ENCODE peak calls at places on chromosomes 7 and 10, in eight cellular contexts. H is Right ventricle myocardium superior; K is SK-MEL-5; Q is aorta; F is NCI-H1048; Z is hypothalamus; I is stimulated activated naive CD8-positive, alpha-beta T cell treated with anti-CD3 and anti-CD28 coated beads, Interleukin-15, Interleukin-2, amounts not matched to agents 100 U/mL and 50 U/mL, for 24 hours; L is GF-D8. G is an unnamed sample.

GRCh38 chr7:823639-824038 is 8.6 kb upstream of the SUN1 start:
- DNase-seq in H (peak; percentile 20), L (no peak), F (no peak), Z (no peak), Q (peak; percentile 32), K (no peak), I (no peak), G (peak; percentile 92)

GRCh38 chr7:134966691-134967090 is 19.6 kb upstream of the AGBL3 start:
- DNase-seq in Z (no peak), F (no peak), L (no peak), H (no peak), I (no peak), K (no peak), Q (no peak), G (peak; percentile 69)

GRCh38 chr10:17805921-17806577 is 3.1 kb upstream of the MRC1 start:
- DNase-seq in L (no peak), Z (no peak), I (peak; percentile 23), K (no peak), F (no peak), Q (no peak), H (no peak), G (peak; percentile 10)

GRCh38 chr7:34191766-34192550 is 286.6 kb downstream of the BMPER start:
- DNase-seq in H (no peak), L (no peak), Q (no peak), Z (no peak), K (peak; percentile 16), I (no peak), F (no peak), G (no peak)

GRCh38 chr7:102973096-102973802 is 60.4 kb downstream of the LRRC17 start:
- DNase-seq in K (no peak), I (no peak), F (no peak), Q (peak; percentile 60), L (no peak), H (no peak), Z (no peak), G (no peak)

GRCh38 chr7:156650042-156650441 is 9.5 kb downstream of the RNF32 start:
- DNase-seq in K (peak; percentile 16), Q (no peak), L (no peak), H (no peak), Z (no peak), F (no peak), I (no peak), G (no peak)

GRCh38 chr10:26448706-26449435 is 10.7 kb downstream of the APBB1IP start:
- DNase-seq in L (no peak), H (no peak), Z (no peak), I (peak; percentile 64), K (no peak), F (no peak), Q (no peak), G (no peak)

GRCh38 chr10:70982443-70982842 is 94.1 kb upstream of the PCBD1 start:
- DNase-seq in Z (no peak), Q (no peak), H (no peak), I (no peak), K (no peak), F (no peak), L (no peak), G (no peak)

GRCh38 chr10:5776881-5777197 is 36.4 kb downstream of the GDI2 start:
- DNase-seq in F (no peak), L (no peak), K (no peak), I (no peak), Z (no peak), H (no peak), Q (no peak), G (no peak)

GRCh38 chr7:152913492-152913891 is 153.9 kb downstream of the ACTR3B start:
- DNase-seq in Q (no peak), L (no peak), H (no peak), K (no peak), F (no peak), I (no peak), Z (no peak), G (no peak)

GRCh38 chr7:128322040-128322643 is 21.6 kb downstream of the RBM28 start:
- DNase-seq in H (no peak), I (no peak), K (peak; percentile 91), F (no peak), Z (no peak), L (peak; percentile 36), Q (no peak), G (no peak)

GRCh38 chr7:41459623-41460256 is 243.2 kb downstream of the INHBA start:
- DNase-seq in L (peak; percentile 33), I (no peak), Z (no peak), Q (no peak), H (no peak), K (no peak), F (no peak), G (no peak)

GRCh38 chr10:97450828-97451227 is 4.9 kb downstream of the ZDHHC16 start:
- DNase-seq in H (no peak), K (no peak), I (no peak), F (no peak), L (no peak), Z (no peak), Q (no peak), G (no peak)

GRCh38 chr7:42083284-42083683 is 153.7 kb downstream of the GLI3 start:
- DNase-seq in H (no peak), Z (no peak), F (no peak), I (no peak), K (no peak), Q (no peak), L (no peak), G (no peak)

GRCh38 chr7:7177044-7177517 is 5.3 kb upstream of the C1GALT1 start:
- DNase-seq in Z (no peak), K (peak; percentile 68), L (no peak), H (no peak), F (no peak), I (no peak), Q (no peak), G (peak; percentile 34)

GRCh38 chr7:152970481-152970880 is 210.9 kb downstream of the ACTR3B start:
- DNase-seq in F (no peak), H (no peak), I (no peak), K (no peak), Z (no peak), L (no peak), Q (no peak), G (no peak)

GRCh38 chr10:52019078-52019644 is 294.9 kb upstream of the DKK1 start:
- DNase-seq in H (no peak), Z (no peak), F (no peak), L (no peak), K (no peak), I (no peak), Q (no peak), G (no peak)

GRCh38 chr7:106757846-106758245 is 96.9 kb upstream of the CCDC71L start:
- DNase-seq in F (no peak), I (no peak), Z (no peak), Q (peak; percentile 80), L (peak; percentile 20), K (no peak), H (no peak), G (peak; percentile 50)

GRCh38 chr7:23474098-23474828 is 4.0 kb upstream of the IGF2BP3 start:
- DNase-seq in Q (peak; percentile 84), F (peak; percentile 84), K (peak; percentile 99), Z (no peak), I (peak; percentile 85), H (peak; percentile 85), L (peak; percentile 24), G (peak; percentile 98)

GRCh38 chr10:50334273-50334672 is 83.0 kb upstream of the ASAH2 start:
- DNase-seq in K (no peak), L (no peak), F (no peak), I (no peak), Z (no peak), Q (no peak), H (no peak), G (no peak)

GRCh38 chr7:17706734-17707133 is 233.6 kb downstream of the SNX13 start:
- DNase-seq in Q (peak; percentile 48), H (no peak), L (peak; percentile 9), I (peak; percentile 26), Z (no peak), F (no peak), K (peak; percentile 89), G (peak; percentile 34)

GRCh38 chr10:45154481-45154880 is 153.8 kb downstream of the ZNF22 start:
- DNase-seq in F (no peak), K (no peak), L (no peak), Z (no peak), Q (no peak), H (no peak), I (no peak), G (no peak)

GRCh38 chr7:76512941-76513816 is 2.8 kb downstream of the UPK3B start:
- DNase-seq in Z (no peak), L (no peak), Q (peak; percentile 40), H (no peak), I (no peak), F (no peak), K (peak; percentile 61), G (no peak)

GRCh38 chr10:88792656-88793055 is 9.9 kb upstream of the LIPM start:
- DNase-seq in L (peak; percentile 49), K (no peak), Z (peak; percentile 2), Q (peak; percentile 73), I (peak; percentile 14), F (no peak), H (peak; percentile 59), G (no peak)

GRCh38 chr10:123007558-123008378 is 827 bp downstream of the IKZF5 start:
- DNase-seq in H (no peak), K (peak; percentile 36), I (peak; percentile 38), Q (peak; percentile 50), L (peak; percentile 41), Z (peak; percentile 37), F (no peak), G (no peak)

GRCh38 chr7:132130497-132130896 is 445.8 kb downstream of the PLXNA4 start:
- DNase-seq in H (no peak), Z (no peak), Q (no peak), K (no peak), L (no peak), F (no peak), I (no peak), G (no peak)

GRCh38 chr10:28674782-28675181 is 2.5 kb upstream of the BAMBI start:
- DNase-seq in K (no peak), Q (no peak), F (no peak), Z (no peak), L (no peak), H (no peak), I (no peak), G (no peak)

G was measured in DMS153.